ENCODE peak calls at places on chromosomes 5 and 9, in eight cellular contexts. N, U, B, O, F, P, K and D are unnamed samples.

GRCh38 chr9:100066539-100066938 is 32.3 kb downstream of the ERP44 start:
- DNase-seq in B (peak), P (no peak), U (no peak), O (peak), K (no peak), F (no peak), N (no peak), D (peak)

GRCh38 chr5:141872496-141873356 is 5.5 kb downstream of the PCDH1 start:
- DNase-seq in B (peak), U (peak), K (no peak), P (no peak), F (no peak), N (no peak), O (no peak), D (peak)

GRCh38 chr9:88702985-88703384 is 168.0 kb downstream of the NXNL2 start:
- DNase-seq in B (no peak), N (no peak), F (no peak), O (no peak), P (no peak), U (no peak), K (no peak), D (no peak)

GRCh38 chr5:79074641-79075040 is 5.1 kb downstream of the BHMT2 start:
- DNase-seq in F (no peak), B (peak), O (peak), P (no peak), U (no peak), K (no peak), N (no peak), D (peak)

GRCh38 chr5:143456952-143457547 is 53.6 kb upstream of the NR3C1 start:
- DNase-seq in K (no peak), P (no peak), O (peak), B (peak), U (no peak), N (no peak), F (no peak), D (peak)

GRCh38 chr5:168920019-168920813 is 341.0 kb upstream of the PANK3 start:
- DNase-seq in F (no peak), O (no peak), N (peak), P (no peak), K (no peak), B (no peak), U (no peak), D (no peak)

GRCh38 chr5:132003170-132003744 is 8.2 kb downstream of the ACSL6 start:
- DNase-seq in F (peak), U (peak), N (peak), K (no peak), O (no peak), P (no peak), B (peak), D (peak)

GRCh38 chr5:116488334-116488733 is 86.3 kb downstream of the SEMA6A start:
- DNase-seq in F (no peak), O (no peak), N (no peak), P (no peak), B (no peak), K (no peak), U (no peak), D (no peak)

GRCh38 chr5:8399471-8399870 is 530.5 kb downstream of the MTRR start:
- DNase-seq in N (no peak), K (no peak), B (no peak), P (no peak), U (no peak), O (no peak), F (no peak), D (no peak)

GRCh38 chr5:133314086-133314485 is 262.3 kb downstream of the HSPA4 start:
- DNase-seq in F (no peak), P (no peak), B (no peak), N (no peak), O (no peak), U (no peak), K (no peak), D (no peak)

GRCh38 chr9:88258587-88258986 is 120.3 kb upstream of the SPATA31C2 start:
- DNase-seq in F (no peak), U (no peak), B (peak), N (peak), P (no peak), O (peak), K (peak), D (peak)

GRCh38 chr5:2022436-2022835 is 139.7 kb upstream of the IRX4 start:
- DNase-seq in F (no peak), N (no peak), K (no peak), U (no peak), B (no peak), O (no peak), P (no peak), D (no peak)

GRCh38 chr5:2020730-2021129 is 138.0 kb upstream of the IRX4 start:
- DNase-seq in O (no peak), P (no peak), K (no peak), N (no peak), U (no peak), B (no peak), F (no peak), D (no peak)

GRCh38 chr5:2019716-2020115 is 137.0 kb upstream of the IRX4 start:
- DNase-seq in U (no peak), B (no peak), P (no peak), K (no peak), N (no peak), O (no peak), F (no peak), D (no peak)

GRCh38 chr5:2023196-2023595 is 140.5 kb upstream of the IRX4 start:
- DNase-seq in O (no peak), U (no peak), F (no peak), B (no peak), N (no peak), P (no peak), K (no peak), D (no peak)

DNA sequence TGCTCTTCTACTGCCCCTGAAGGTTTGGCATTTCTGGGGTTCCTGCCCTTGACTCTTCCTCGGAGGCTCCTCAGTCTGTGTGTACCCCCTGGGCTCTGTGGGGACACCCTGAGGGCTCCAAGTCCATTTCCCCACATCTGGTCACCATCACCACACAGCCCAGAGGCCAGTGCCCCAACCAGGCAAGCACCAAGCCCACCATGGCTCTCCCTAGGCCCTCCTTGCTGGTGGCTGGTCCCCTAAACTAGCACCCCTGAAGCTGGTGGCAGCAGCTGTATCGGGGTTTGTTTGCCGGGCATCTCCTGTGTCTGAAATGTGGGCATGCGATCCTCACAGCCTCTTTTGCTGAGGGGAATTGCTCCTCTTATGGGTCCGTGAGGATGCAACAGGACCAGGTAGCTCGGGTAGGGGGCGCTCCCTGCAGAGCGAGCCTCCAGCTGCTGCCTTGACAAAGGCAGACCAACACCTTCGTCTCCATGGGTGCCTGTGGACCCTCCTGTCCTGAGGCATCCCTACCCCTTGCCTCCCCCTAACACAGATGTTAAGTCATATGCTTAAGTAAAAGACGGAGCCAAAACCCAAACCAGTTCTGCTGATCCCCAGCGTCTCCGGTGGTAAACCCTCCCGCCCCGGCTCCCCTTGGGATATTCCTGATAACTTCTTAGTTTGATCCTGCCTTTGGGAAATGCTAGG is 138.9 kb upstream of the IRX4 start:
- DNase-seq in K (no peak), O (no peak), F (no peak), B (no peak), U (no peak), N (no peak), P (no peak), D (no peak)
- H3K4me3 ChIP-seq in K (no peak), O (no peak), F (no peak), B (no peak), U (no peak), N (no peak), P (no peak), D (no peak)

GRCh38 chr9:72856985-72857631 is 95.7 kb downstream of the ALDH1A1 start:
- DNase-seq in U (no peak), O (peak), P (no peak), F (peak), N (no peak), B (peak), K (no peak), D (peak)
- TF ChIP-seq CTCF in U (peak), O (peak), P (no peak), F (peak), N (peak), B (peak), K (peak), D (peak)

GRCh38 chr5:82513739-82514138 is 235.6 kb upstream of the RPS23 start:
- DNase-seq in U (no peak), P (no peak), N (no peak), F (no peak), K (no peak), B (no peak), O (no peak), D (no peak)
- H3K4me3 ChIP-seq in U (no peak), P (no peak), N (no peak), F (no peak), K (no peak), B (no peak), O (no peak), D (no peak)

GRCh38 chr5:173832386-173832785 is 55.8 kb upstream of the CPEB4 start:
- DNase-seq in N (no peak), O (no peak), K (no peak), U (no peak), B (no peak), F (no peak), P (no peak), D (no peak)

GRCh38 chr5:173830421-173830820 is 57.7 kb upstream of the CPEB4 start:
- DNase-seq in K (no peak), F (no peak), O (no peak), N (no peak), B (no peak), P (no peak), U (no peak), D (no peak)

GRCh38 chr5:173833200-173833599 is 54.9 kb upstream of the CPEB4 start:
- DNase-seq in O (no peak), K (no peak), U (no peak), B (peak), P (no peak), F (no peak), N (no peak), D (no peak)

GRCh38 chr5:173829826-173830225 is 58.3 kb upstream of the CPEB4 start:
- DNase-seq in K (no peak), U (no peak), O (peak), B (no peak), N (no peak), F (no peak), P (no peak), D (peak)

DNA sequence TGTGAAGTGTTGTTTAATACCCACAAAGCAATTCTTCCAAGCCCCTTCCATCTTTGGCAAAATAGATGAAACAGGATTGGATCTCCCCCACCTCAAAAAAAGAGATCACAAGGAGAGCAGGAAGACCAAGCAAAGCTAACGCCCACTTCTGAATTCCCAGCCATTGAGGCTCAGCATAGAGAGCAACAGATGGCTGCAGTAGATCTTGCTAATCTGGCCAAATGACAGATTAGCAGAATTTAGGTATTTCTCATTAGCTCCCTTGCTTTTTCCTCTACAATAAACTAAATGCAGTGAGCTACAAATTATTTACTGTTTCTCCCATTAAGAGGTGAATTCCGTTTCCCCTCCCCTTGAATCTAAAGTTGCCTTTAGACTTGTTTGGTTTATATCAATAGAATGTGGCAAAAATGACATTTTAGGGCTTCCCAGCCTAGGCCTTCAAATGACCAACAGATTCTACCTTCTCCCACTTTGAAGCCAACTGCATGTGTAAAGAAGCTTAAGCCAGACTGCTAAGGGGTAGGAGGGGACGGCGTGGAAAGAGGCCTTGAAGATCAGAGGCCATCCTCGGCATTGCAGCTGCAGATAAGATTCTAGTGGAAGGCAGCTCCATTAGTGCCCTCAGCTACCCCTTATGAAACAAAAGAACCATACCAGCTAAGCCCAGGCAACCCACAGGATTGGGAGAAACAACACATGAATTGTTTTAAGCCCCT is 56.8 kb upstream of the CPEB4 start:
- DNase-seq in N (no peak), P (no peak), F (peak), B (no peak), U (no peak), O (no peak), K (no peak), D (no peak)
- TF ChIP-seq CTCF in N (no peak), P (no peak), F (peak), B (no peak), U (no peak), O (no peak), K (no peak), D (no peak)

GRCh38 chr9:110130211-110130610 is 77.7 kb downstream of the C9orf152 start:
- DNase-seq in O (no peak), U (no peak), P (no peak), N (no peak), K (no peak), B (no peak), F (no peak), D (no peak)
- H3K4me3 ChIP-seq in O (no peak), U (no peak), P (no peak), N (no peak), K (no peak), B (no peak), F (no peak), D (no peak)